ENCODE peak calls at places on chromosomes 4 and X, in six cellular contexts. Z is Ammon's horn; M is stimulated activated CD4-positive, alpha-beta T cell treated with anti-CD3 and anti-CD28 coated beads, Interleukin-2, amount 100 ng/mL, for 24 hours; V is lower leg skin; H is GM23248; L is pancreas. F is an unnamed sample.

GRCh38 chrX:84186603-84187358 is 1.2 kb downstream of the RPS6KA6 start:
- DNase-seq in V (no peak), Z (no peak), M (no peak), H (peak), L (no peak), F (peak)

GRCh38 chr4:107035711-107036601 is at the start of gene DKK2:
- DNase-seq in H (peak), Z (peak), V (peak), M (no peak), L (peak), F (peak)

GRCh38 chr4:155703486-155704227 is 37.0 kb downstream of the GUCY1A1 start:
- DNase-seq in M (no peak), Z (no peak), H (peak), V (no peak), L (no peak), F (no peak)

GRCh38 chrX:107730991-107731766 is 44.4 kb downstream of the TSC22D3 start:
- DNase-seq in M (no peak), L (no peak), Z (no peak), H (no peak), V (no peak), F (no peak)

GRCh38 chrX:154822029-154822428 is 12.4 kb downstream of the SMIM9 start:
- DNase-seq in V (no peak), Z (no peak), L (no peak), M (no peak), H (no peak), F (no peak)

GRCh38 chrX:136328933-136329332 is 28.2 kb downstream of the ADGRG4 start:
- DNase-seq in Z (no peak), V (no peak), M (no peak), L (no peak), H (no peak), F (no peak)

GRCh38 chr4:8114456-8115202 is 44.0 kb downstream of the ABLIM2 start:
- DNase-seq in L (peak), V (no peak), Z (no peak), M (no peak), H (no peak), F (no peak)

GRCh38 chr4:89586864-89587263 is 250.1 kb downstream of the SNCA start:
- DNase-seq in H (peak), L (no peak), V (no peak), Z (peak), M (no peak), F (no peak)

GRCh38 chrX:17788439-17788838 is 51.1 kb downstream of the SCML1 start:
- DNase-seq in M (peak), Z (peak), H (peak), V (no peak), L (no peak), F (peak)

GRCh38 chr4:25770844-25771243 is 91.9 kb downstream of the SEL1L3 start:
- DNase-seq in V (no peak), Z (no peak), M (no peak), L (no peak), H (no peak), F (no peak)

GRCh38 chr4:60805500-60806313 is 394.4 kb upstream of the ADGRL3 start:
- DNase-seq in M (no peak), H (peak), L (no peak), Z (peak), V (no peak), F (peak)

GRCh38 chrX:71652405-71652804 is 14.9 kb upstream of the LOC101059915 start:
- DNase-seq in H (peak), V (no peak), L (no peak), Z (peak), M (peak), F (peak)

GRCh38 chr4:156781852-156782251 is 189.7 kb downstream of the PDGFC start:
- DNase-seq in Z (no peak), V (no peak), M (no peak), H (peak), L (no peak), F (no peak)

GRCh38 chr4:101693842-101694398 is 96.6 kb upstream of the BANK1 start:
- DNase-seq in V (no peak), H (no peak), M (no peak), Z (no peak), L (no peak), F (no peak)

GRCh38 chr4:160202802-160203201 is 1099.9 kb downstream of the RAPGEF2 start:
- DNase-seq in L (no peak), H (no peak), Z (no peak), M (no peak), V (no peak), F (no peak)

GRCh38 chr4:168183717-168184571 is 91.6 kb downstream of the ANXA10 start:
- DNase-seq in M (no peak), V (no peak), L (no peak), Z (peak), H (peak), F (peak)

GRCh38 chr4:77358315-77358928 is 201.4 kb downstream of the CCNG2 start:
- DNase-seq in M (no peak), V (no peak), H (peak), L (no peak), Z (peak), F (peak)

GRCh38 chr4:113411496-113411938 is 350.0 kb downstream of the CAMK2D start:
- DNase-seq in Z (no peak), H (peak), M (no peak), V (peak), L (no peak), F (no peak)

GRCh38 chrX:8204169-8204935 is 33.3 kb upstream of the VCX2 start:
- DNase-seq in M (no peak), H (no peak), V (no peak), L (no peak), Z (no peak), F (no peak)

GRCh38 chrX:23525531-23525930 is 141.8 kb upstream of the PRDX4 start:
- DNase-seq in Z (no peak), M (no peak), L (no peak), H (no peak), V (no peak), F (no peak)

GRCh38 chr4:114217150-114217817 is 237.8 kb upstream of the ARSJ start:
- DNase-seq in L (peak), V (no peak), H (no peak), Z (no peak), M (no peak), F (peak)

GRCh38 chr4:139275281-139275735 is 4.7 kb downstream of the MGARP start:
- DNase-seq in H (no peak), V (no peak), L (no peak), M (no peak), Z (peak), F (no peak)

GRCh38 chrX:153722704-153723350 is 1.4 kb downstream of the BCAP31 start:
- DNase-seq in V (no peak), M (no peak), L (peak), H (peak), Z (no peak), F (no peak)

GRCh38 chr4:132108784-132109183 is 1040.3 kb upstream of the PCDH10 start:
- DNase-seq in V (no peak), H (peak), L (no peak), Z (no peak), M (no peak), F (no peak)